ENCODE peak calls at places on chromosome 4, in eight cellular contexts. J is NB4, G is coronary artery, S is upper lobe of right lung, K is neural progenitor cell, V is astrocyte of the cerebellum, B is thoracic aorta, L is WERI-Rb-1. Y is an unnamed sample.
A peak's percentile ranks its signal among the peaks of the same experiment; 100 is the strongest.

GRCh38 chr4:142607976-142608375 is 238.1 kb downstream of the INPP4B start:
- DNase-seq in J (no peak), V (no peak), S (no peak), L (no peak), B (no peak), K (no peak), G (no peak), Y (no peak)

GRCh38 chr4:127103723-127104122 is 529.0 kb upstream of the INTU start:
- DNase-seq in V (no peak), G (no peak), J (no peak), K (no peak), L (no peak), S (no peak), B (no peak), Y (no peak)

GRCh38 chr4:143819029-143819428 is 86.3 kb downstream of the GYPE start:
- DNase-seq in S (no peak), B (no peak), J (no peak), L (no peak), V (no peak), G (no peak), K (no peak), Y (no peak)

GRCh38 chr4:74522251-74522991 is 77.5 kb downstream of the AREG start:
- DNase-seq in J (no peak), S (no peak), K (no peak), L (no peak), G (no peak), V (no peak), B (no peak), Y (no peak)

GRCh38 chr4:104491396-104491821 is 3.3 kb downstream of the CXXC4 start:
- DNase-seq in J (peak; percentile 54), S (peak; percentile 70), L (peak; percentile 80), K (peak; percentile 85), B (no peak), G (no peak), V (no peak), Y (peak; percentile 81)

GRCh38 chr4:53490965-53491622 is 100.2 kb downstream of the LNX1 start:
- DNase-seq in S (no peak), K (peak; percentile 49), G (no peak), L (peak; percentile 11), B (no peak), V (peak; percentile 75), J (peak; percentile 68), Y (peak; percentile 9)

GRCh38 chr4:88623097-88623496 is 30.8 kb downstream of the HERC3 start:
- DNase-seq in K (no peak), J (peak; percentile 2), V (no peak), S (no peak), B (no peak), L (no peak), G (no peak), Y (no peak)

GRCh38 chr4:168059251-168059650 is 33.1 kb upstream of the ANXA10 start:
- DNase-seq in S (no peak), B (no peak), L (no peak), K (no peak), J (no peak), V (peak; percentile 68), G (no peak), Y (no peak)

GRCh38 chr4:9870165-9870564 is 88.7 kb downstream of the DRD5 start:
- DNase-seq in L (no peak), B (no peak), S (no peak), K (no peak), G (no peak), J (no peak), V (no peak), Y (no peak)

GRCh38 chr4:127623755-127624087 is 9.0 kb upstream of the INTU start:
- DNase-seq in G (no peak), B (no peak), J (no peak), L (no peak), V (no peak), K (peak; percentile 17), S (peak; percentile 60), Y (peak; percentile 34)

GRCh38 chr4:2461246-2461960 is 7.5 kb upstream of the RNF4 start:
- DNase-seq in K (no peak), J (no peak), L (no peak), G (no peak), S (peak; percentile 55), V (no peak), B (no peak), Y (no peak)

GRCh38 chr4:2465032-2465431 is 3.9 kb upstream of the RNF4 start:
- DNase-seq in V (no peak), L (no peak), B (no peak), S (peak; percentile 28), J (no peak), K (no peak), G (no peak), Y (no peak)

GRCh38 chr4:2459589-2460349 is 9.1 kb upstream of the RNF4 start:
- DNase-seq in G (no peak), L (no peak), S (peak; percentile 34), V (no peak), B (no peak), J (no peak), K (no peak), Y (no peak)

GRCh38 chr4:2462218-2462991 is 6.5 kb upstream of the RNF4 start:
- DNase-seq in V (peak; percentile 29), S (peak; percentile 82), G (no peak), K (peak; percentile 93), J (peak; percentile 90), L (peak; percentile 82), B (no peak), Y (peak; percentile 79)

GRCh38 chr4:2462992-2463762 is 5.7 kb upstream of the RNF4 start:
- DNase-seq in J (no peak), K (peak; percentile 26), V (no peak), L (no peak), G (no peak), S (no peak), B (no peak), Y (no peak)
- TF ChIP-seq CTCF in J (no peak), K (no peak), V (peak; percentile 4), L (no peak), G (no peak), S (no peak), B (no peak), Y (no peak)

GRCh38 chr4:56930638-56931037 is 22.9 kb downstream of the REST start:
- DNase-seq in V (no peak), S (no peak), K (no peak), J (no peak), B (no peak), G (no peak), L (no peak), Y (no peak)
- TF ChIP-seq CTCF in V (no peak), S (no peak), K (no peak), J (no peak), B (no peak), G (no peak), L (no peak), Y (no peak)

GRCh38 chr4:3487861-3488260 is 24.8 kb downstream of the DOK7 start:
- DNase-seq in L (no peak), S (no peak), B (no peak), J (no peak), G (no peak), V (no peak), K (no peak), Y (no peak)
- TF ChIP-seq CTCF in L (no peak), S (no peak), B (no peak), J (no peak), G (no peak), V (no peak), K (no peak), Y (no peak)

DNA sequence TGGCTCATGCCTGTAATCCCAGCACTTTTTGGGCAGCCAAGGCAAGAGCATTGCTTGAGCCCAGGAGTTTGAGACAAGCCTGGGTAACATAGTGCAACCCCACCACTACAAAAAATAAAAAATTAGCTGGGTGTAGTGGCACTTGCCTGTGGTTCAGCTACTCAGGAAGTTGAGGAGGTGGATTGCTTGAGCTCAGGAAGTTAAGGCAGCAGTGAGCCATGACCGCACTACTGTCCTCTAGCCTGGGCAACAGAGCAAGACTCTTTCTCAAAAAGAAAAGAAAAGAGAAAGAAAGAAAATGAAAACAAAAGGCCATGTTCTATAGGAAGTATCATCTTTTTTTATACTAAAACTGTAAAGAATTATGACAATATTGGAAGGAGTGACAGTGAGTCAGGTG is 38.5 kb downstream of the NEK1 start:
- DNase-seq in L (no peak), G (no peak), J (no peak), S (no peak), V (no peak), B (no peak), K (no peak), Y (no peak)
- TF ChIP-seq CTCF in L (no peak), G (no peak), J (no peak), S (no peak), V (no peak), B (no peak), K (no peak), Y (no peak)

DNA sequence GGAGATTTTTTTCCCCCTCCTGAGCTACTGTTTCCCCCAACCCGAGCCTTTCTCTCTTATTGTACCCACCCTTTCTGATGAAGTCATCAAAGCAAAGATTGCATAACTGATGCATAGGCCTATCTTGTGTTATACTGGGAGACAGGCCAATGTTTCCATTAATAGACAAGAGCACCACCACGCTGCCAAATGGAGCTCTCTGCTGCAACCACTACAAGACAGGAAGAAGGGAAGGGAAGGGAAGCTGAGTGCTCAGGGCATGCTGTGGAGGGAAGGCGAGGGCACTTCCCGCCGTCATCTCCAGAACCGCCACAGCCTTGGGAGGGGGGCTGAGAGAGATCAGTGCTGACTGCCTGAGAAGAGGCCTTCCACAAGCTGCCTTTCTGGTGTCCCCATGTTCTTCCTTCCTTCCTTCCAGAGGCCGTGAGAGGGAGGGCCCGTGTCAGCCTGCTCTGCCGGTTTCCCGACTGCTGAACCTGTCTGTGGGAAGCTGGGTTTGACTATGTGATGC is 75.0 kb downstream of the MGST2 start:
- DNase-seq in G (peak; percentile 87), L (no peak), K (no peak), B (no peak), J (peak; percentile 62), S (peak; percentile 74), V (peak; percentile 83), Y (no peak)
- TF ChIP-seq CTCF in G (no peak), L (no peak), K (no peak), B (no peak), J (no peak), S (peak; percentile 23), V (peak; percentile 29), Y (no peak)

DNA sequence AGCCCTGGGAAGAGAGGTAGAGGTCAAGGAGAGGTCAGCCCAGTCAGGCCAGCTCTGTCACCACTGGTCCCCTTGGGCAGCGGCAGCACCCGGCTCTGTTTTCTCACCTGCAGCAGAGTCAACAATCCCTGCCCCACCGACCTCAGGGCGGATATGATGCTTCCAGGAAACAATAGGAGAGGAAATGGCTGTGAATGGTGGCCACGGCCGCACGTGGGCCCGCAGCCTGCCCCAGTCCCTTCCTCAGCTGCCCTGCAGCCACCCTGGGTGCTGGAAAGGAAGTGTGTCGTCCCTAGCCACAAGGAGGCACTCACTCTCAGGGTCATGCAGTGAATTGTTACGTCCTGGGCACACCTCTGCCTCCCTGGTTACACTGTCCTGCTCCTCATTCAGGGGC is 92.5 kb upstream of the ENPP6 start:
- DNase-seq in V (no peak), L (no peak), B (no peak), S (no peak), K (no peak), G (no peak), J (peak; percentile 52), Y (no peak)
- TF ChIP-seq CTCF in V (no peak), L (peak; percentile 73), B (no peak), S (peak; percentile 38), K (peak; percentile 18), G (no peak), J (peak; percentile 43), Y (no peak)

GRCh38 chr4:111849726-111850284 is 295.4 kb upstream of the FAM241A start:
- DNase-seq in K (no peak), S (no peak), L (peak; percentile 55), J (no peak), V (no peak), G (no peak), B (no peak), Y (no peak)
- TF ChIP-seq CTCF in K (no peak), S (no peak), L (no peak), J (no peak), V (no peak), G (no peak), B (no peak), Y (no peak)

GRCh38 chr4:179867300-179867878 is 2375.8 kb upstream of the TENM3 start:
- DNase-seq in L (peak; percentile 90), J (peak; percentile 47), S (no peak), G (no peak), V (no peak), B (no peak), K (peak; percentile 84), Y (peak; percentile 78)
- TF ChIP-seq CTCF in L (peak; percentile 96), J (peak; percentile 48), S (peak; percentile 60), G (peak; percentile 15), V (peak; percentile 69), B (no peak), K (peak; percentile 81), Y (peak; percentile 86)